ENCODE peak calls at places on chromosomes 2 and 18, in four cellular contexts. D, K, Z and F are unnamed samples.

GRCh38 chr2:52539026-52539964 is 1228.3 kb upstream of the CHAC2 start:
- DNase-seq in D (no peak), K (no peak), Z (no peak), F (no peak)

GRCh38 chr2:41791523-41791922 is 256.3 kb upstream of the PKDCC start:
- DNase-seq in D (no peak), K (peak; percentile 20), Z (no peak), F (no peak)

GRCh38 chr2:168311265-168311925 is 64.0 kb upstream of the STK39 start:
- DNase-seq in D (no peak), K (no peak), Z (no peak), F (no peak)

GRCh38 chr2:39994151-39994550 is 215.1 kb upstream of the THUMPD2 start:
- DNase-seq in D (no peak), K (no peak), Z (no peak), F (no peak)

GRCh38 chr18:79947054-79947755 is 4.2 kb downstream of the SLC66A2 start:
- DNase-seq in D (no peak), K (no peak), Z (no peak), F (no peak)

GRCh38 chr2:238925281-238925680 is 77.4 kb downstream of the TWIST2 start:
- DNase-seq in D (no peak), K (no peak), Z (no peak), F (no peak)

GRCh38 chr2:169767243-169767888 is 31.3 kb upstream of the SSB start:
- DNase-seq in D (no peak), K (peak; percentile 63), Z (no peak), F (peak; percentile 77)

GRCh38 chr18:79900610-79901570 is 50.6 kb downstream of the SLC66A2 start:
- DNase-seq in D (no peak), K (no peak), Z (no peak), F (no peak)

GRCh38 chr2:151570191-151570590 is 160.5 kb downstream of the RIF1 start:
- DNase-seq in D (no peak), K (no peak), Z (no peak), F (no peak)

GRCh38 chr18:11654736-11655604 is 34.1 kb upstream of the GNAL start:
- DNase-seq in D (no peak), K (no peak), Z (peak; percentile 13), F (peak; percentile 75)

GRCh38 chr2:188668017-188668663 is 306.0 kb upstream of the COL3A1 start:
- DNase-seq in D (no peak), K (no peak), Z (no peak), F (no peak)

GRCh38 chr2:20217041-20217970 is 7.6 kb downstream of the SDC1 start:
- DNase-seq in D (no peak), K (no peak), Z (no peak), F (no peak)

GRCh38 chr2:14749869-14750268 is 117.4 kb downstream of the LRATD1 start:
- DNase-seq in D (no peak), K (no peak), Z (no peak), F (no peak)

GRCh38 chr2:224466315-224466714 is 64.4 kb upstream of the FAM124B start:
- DNase-seq in D (no peak), K (no peak), Z (no peak), F (no peak)

GRCh38 chr2:151906633-151906998 is 78.4 kb upstream of the ARL5A start:
- DNase-seq in D (no peak), K (no peak), Z (no peak), F (peak; percentile 25)

GRCh38 chr2:193088026-193088425 is 893.3 kb upstream of the TMEFF2 start:
- DNase-seq in D (no peak), K (no peak), Z (no peak), F (no peak)

GRCh38 chr18:55869547-55869946 is 281.6 kb upstream of the TCF4 start:
- DNase-seq in D (no peak), K (no peak), Z (no peak), F (no peak)

GRCh38 chr2:219574509-219575311 is 2.6 kb downstream of the INHA start:
- DNase-seq in D (no peak), K (no peak), Z (no peak), F (peak; percentile 18)

GRCh38 chr2:226655871-226656270 is 143.7 kb downstream of the IRS1 start:
- DNase-seq in D (no peak), K (no peak), Z (no peak), F (no peak)

GRCh38 chr2:133953524-133953923 is 300.3 kb upstream of the MGAT5 start:
- DNase-seq in D (peak; percentile 51), K (no peak), Z (no peak), F (no peak)

GRCh38 chr18:2433366-2433765 is 137.9 kb downstream of the METTL4 start:
- DNase-seq in D (no peak), K (no peak), Z (no peak), F (no peak)

GRCh38 chr2:167191588-167191987 is 303.3 kb downstream of the XIRP2 start:
- DNase-seq in D (no peak), K (no peak), Z (no peak), F (no peak)

GRCh38 chr2:27893031-27893430 is 2.5 kb downstream of the BABAM2 start:
- DNase-seq in D (no peak), K (no peak), Z (no peak), F (no peak)

GRCh38 chr2:79729532-79729931 is 216.7 kb downstream of the CTNNA2 start:
- DNase-seq in D (no peak), K (no peak), Z (no peak), F (no peak)

DNA sequence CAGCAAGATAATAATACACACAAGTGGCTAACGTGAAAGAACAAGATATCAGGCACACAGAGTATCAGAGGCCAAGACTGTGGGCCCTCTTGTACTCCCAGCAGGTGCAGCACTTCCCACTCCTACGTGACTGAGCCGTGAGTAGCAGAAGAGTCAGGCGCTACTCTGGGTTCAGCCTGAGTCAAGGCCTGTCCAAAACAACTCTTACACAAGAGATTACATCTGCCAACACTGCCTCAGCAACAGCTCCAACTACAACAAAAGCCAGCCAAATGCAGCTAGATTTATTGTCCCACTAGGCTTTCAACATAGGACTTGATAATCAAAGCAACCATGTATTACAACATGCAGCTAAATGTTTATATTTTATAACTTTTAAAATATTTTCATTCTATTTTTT is 56.2 kb downstream of the ITSN2 start:
- DNase-seq in D (no peak), K (peak; percentile 38), Z (no peak), F (no peak)
- TF ChIP-seq CBX5 in D (no peak), K (no peak), Z (no peak), F (no peak)

GRCh38 chr2:229901819-229902218 is 20.0 kb downstream of the TRIP12 start:
- DNase-seq in D (no peak), K (no peak), Z (no peak), F (peak; percentile 13)
- TF ChIP-seq MAX in D (no peak), K (no peak), Z (no peak), F (no peak)

GRCh38 chr18:31102020-31102684 is at the start of gene DSC2:
- DNase-seq in D (no peak), K (peak; percentile 61), Z (no peak), F (peak; percentile 79)
- TF ChIP-seq HDAC6 in D (no peak), K (no peak), Z (no peak), F (no peak)

GRCh38 chr18:9714832-9715343 is 6.8 kb downstream of the RAB31 start:
- DNase-seq in D (no peak), K (no peak), Z (no peak), F (no peak)
- TF ChIP-seq CBX5 in D (no peak), K (no peak), Z (no peak), F (no peak)

GRCh38 chr18:58539659-58540380 is 89.1 kb downstream of the ALPK2 start:
- DNase-seq in D (no peak), K (peak; percentile 72), Z (no peak), F (no peak)

GRCh38 chr18:58541789-58542425 is 87.0 kb downstream of the ALPK2 start:
- DNase-seq in D (peak; percentile 91), K (peak; percentile 41), Z (peak; percentile 23), F (no peak)

GRCh38 chr18:58542426-58543159 is 86.3 kb downstream of the ALPK2 start:
- DNase-seq in D (no peak), K (no peak), Z (no peak), F (no peak)

GRCh38 chr18:58540381-58540943 is 88.4 kb downstream of the ALPK2 start:
- DNase-seq in D (no peak), K (no peak), Z (no peak), F (no peak)

GRCh38 chr18:58541137-58541788 is 87.6 kb downstream of the ALPK2 start:
- DNase-seq in D (no peak), K (no peak), Z (peak; percentile 23), F (no peak)
- TF ChIP-seq MAX in D (no peak), K (no peak), Z (no peak), F (no peak)

GRCh38 chr2:201973316-201973715 is 60.3 kb upstream of the FZD7 start:
- DNase-seq in D (no peak), K (no peak), Z (no peak), F (no peak)
- TF ChIP-seq HDAC6 in D (no peak), K (no peak), Z (no peak), F (no peak)

DNA sequence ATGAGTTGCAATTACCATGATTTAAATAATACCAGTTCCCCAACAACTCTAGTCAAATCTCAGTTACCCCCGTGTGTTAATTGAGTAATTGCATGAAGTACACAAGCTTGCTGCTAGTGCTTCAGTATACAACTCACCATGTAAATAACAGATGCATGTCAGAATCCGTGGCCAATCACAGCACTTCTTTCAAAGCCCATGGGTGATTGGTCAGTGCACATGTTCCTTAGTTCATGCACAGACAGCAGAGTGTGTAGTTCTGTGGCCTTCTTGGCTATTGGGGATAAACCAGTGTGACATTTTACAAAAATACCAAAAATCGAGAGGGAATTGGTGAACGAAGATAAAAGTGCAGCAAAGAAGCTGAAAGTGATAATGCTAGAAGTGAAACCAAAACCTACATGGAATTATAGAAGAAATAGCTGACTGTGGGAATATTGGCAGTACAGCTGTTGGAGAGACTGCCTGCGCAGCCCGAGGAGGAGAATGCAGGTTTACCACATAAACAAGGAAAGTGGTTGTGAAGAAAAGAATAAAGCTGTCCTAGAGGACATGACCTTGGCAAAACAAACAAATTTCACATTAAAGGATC is 59.4 kb downstream of the NEDD4L start:
- DNase-seq in D (no peak), K (no peak), Z (no peak), F (peak; percentile 19)
- TF ChIP-seq CBX5 in D (no peak), K (no peak), Z (no peak), F (no peak)

GRCh38 chr2:158656492-158657190 is 138.5 kb upstream of the DAPL1 start:
- DNase-seq in D (no peak), K (no peak), Z (no peak), F (no peak)
- TF ChIP-seq MAX in D (no peak), K (no peak), Z (no peak), F (no peak)

GRCh38 chr2:173806761-173807160 is 158.4 kb downstream of the SP3 start:
- DNase-seq in D (no peak), K (no peak), Z (no peak), F (no peak)
- TF ChIP-seq HDAC6 in D (no peak), K (no peak), Z (no peak), F (no peak)